ENCODE peak calls at places on chromosomes 12 and 14, in nine cellular contexts. Q is stomach; W is neural progenitor cell; G is prostate gland; R is naive thymus-derived CD4-positive, alpha-beta T cell; D is psoas muscle; X is transverse colon; T is neuronal stem cell; P is Karpas-422. V is an unnamed sample.
A peak's percentile ranks its signal among the peaks of the same experiment; 100 is the strongest.

GRCh38 chr12:47799357-47799955 is 20.2 kb downstream of the HDAC7 start:
- DNase-seq in T (no peak), Q (no peak), P (no peak), D (peak; percentile 79), X (no peak), G (no peak), W (peak; percentile 74), R (no peak), V (no peak)

GRCh38 chr12:130506844-130507243 is 169.2 kb downstream of the PIWIL1 start:
- DNase-seq in G (no peak), D (no peak), T (no peak), Q (no peak), P (peak; percentile 55), R (no peak), X (no peak), W (no peak), V (no peak)

GRCh38 chr14:100106661-100107112 is 41.5 kb downstream of the EVL start:
- DNase-seq in Q (no peak), D (no peak), T (no peak), W (no peak), G (no peak), X (no peak), R (no peak), P (no peak), V (no peak)

GRCh38 chr12:53053223-53054111 is 3.6 kb downstream of the TNS2 start:
- DNase-seq in D (no peak), X (peak; percentile 90), G (peak; percentile 84), T (no peak), W (peak; percentile 61), P (peak; percentile 67), Q (peak; percentile 84), R (peak; percentile 59), V (peak; percentile 86)

GRCh38 chr12:11704094-11704493 is 54.6 kb downstream of the ETV6 start:
- DNase-seq in W (no peak), T (no peak), X (no peak), P (no peak), Q (no peak), G (no peak), D (no peak), R (no peak), V (no peak)

GRCh38 chr12:73935817-73936216 is 601.8 kb upstream of the ATXN7L3B start:
- DNase-seq in G (no peak), Q (no peak), R (no peak), T (no peak), W (peak; percentile 25), X (no peak), D (no peak), P (no peak), V (no peak)

GRCh38 chr14:74638066-74638465 is 26.0 kb upstream of the LTBP2 start:
- DNase-seq in P (no peak), D (no peak), Q (no peak), X (no peak), G (no peak), T (no peak), R (no peak), W (no peak), V (no peak)

GRCh38 chr12:113273053-113273725 is 51.9 kb downstream of the TPCN1 start:
- DNase-seq in D (no peak), X (no peak), P (no peak), R (no peak), Q (no peak), W (no peak), T (no peak), G (no peak), V (peak; percentile 46)

GRCh38 chr14:105168979-105169507 is 467 bp upstream of the JAG2 start:
- DNase-seq in X (no peak), Q (no peak), T (peak; percentile 57), D (no peak), W (peak; percentile 76), R (peak; percentile 52), P (peak; percentile 59), G (no peak), V (no peak)

GRCh38 chr12:94418517-94418916 is 41.1 kb downstream of the CEP83 start:
- DNase-seq in X (no peak), G (no peak), D (no peak), Q (no peak), P (no peak), W (no peak), R (no peak), T (no peak), V (no peak)

GRCh38 chr12:47361389-47362031 is 281.8 kb upstream of the AMIGO2 start:
- DNase-seq in R (peak; percentile 50), T (no peak), Q (no peak), P (peak; percentile 64), G (no peak), D (no peak), X (peak; percentile 40), W (no peak), V (no peak)

GRCh38 chr12:32443491-32443890 is 44.1 kb downstream of the FGD4 start:
- DNase-seq in R (no peak), P (no peak), T (no peak), W (no peak), X (no peak), D (no peak), G (no peak), Q (no peak), V (no peak)

GRCh38 chr12:32435921-32436710 is 36.8 kb downstream of the FGD4 start:
- DNase-seq in P (no peak), G (no peak), W (no peak), T (no peak), R (no peak), D (no peak), Q (no peak), X (no peak), V (no peak)

GRCh38 chr12:32444895-32445294 is 45.5 kb downstream of the FGD4 start:
- DNase-seq in D (no peak), T (no peak), P (no peak), W (peak; percentile 29), Q (no peak), G (no peak), X (no peak), R (no peak), V (no peak)

GRCh38 chr12:32437095-32437515 is 37.7 kb downstream of the FGD4 start:
- DNase-seq in P (no peak), Q (no peak), R (no peak), W (no peak), T (no peak), D (no peak), X (no peak), G (no peak), V (no peak)

DNA sequence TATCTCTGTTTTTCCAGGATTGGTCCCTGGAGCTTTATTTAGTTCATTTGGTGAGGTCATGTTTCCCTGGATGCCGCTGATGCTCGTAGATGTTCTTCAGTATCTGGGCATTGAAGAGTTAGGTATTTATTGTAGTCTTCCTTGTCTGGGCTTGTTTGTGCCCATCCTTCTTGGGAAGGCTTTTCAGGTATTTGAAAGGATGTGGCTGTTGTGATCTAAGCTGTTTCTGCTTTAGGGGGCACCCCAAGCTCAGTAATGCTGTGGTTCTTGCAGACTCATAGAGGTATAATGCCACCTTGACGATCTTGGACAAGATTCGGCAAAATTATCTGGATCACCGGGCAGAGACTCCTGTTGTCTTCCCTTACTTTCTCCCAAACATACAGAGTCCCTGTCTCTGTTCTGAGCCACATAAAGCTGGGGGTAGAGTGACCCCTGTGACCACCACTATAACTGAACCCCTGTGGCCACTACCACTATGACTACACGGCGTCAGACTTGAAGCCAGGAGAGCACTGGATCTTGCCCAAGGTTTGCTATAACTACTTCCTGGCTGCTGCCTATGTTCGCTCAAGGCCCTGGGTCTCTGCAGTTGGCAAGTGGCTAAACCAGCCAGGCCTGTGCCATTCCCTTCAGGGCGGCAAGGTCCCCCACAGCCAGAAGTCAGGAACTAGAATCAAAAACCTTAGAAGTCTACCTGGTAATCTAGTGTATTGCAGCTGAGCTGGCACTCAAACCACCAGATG is 40.9 kb downstream of the FGD4 start:
- DNase-seq in T (no peak), R (no peak), Q (peak; percentile 40), X (no peak), G (no peak), D (no peak), W (no peak), P (no peak), V (no peak)
- H3K27ac ChIP-seq in T (no peak overlapping the region), R (no peak overlapping the region), Q (no peak overlapping the region), X (no peak overlapping the region), G (peak overlapping the region; percentile 20), D (no peak overlapping the region), W (no peak overlapping the region), P (no peak overlapping the region), V (no peak overlapping the region)

GRCh38 chr14:90507428-90507827 is 110.6 kb downstream of the CALM1 start:
- DNase-seq in X (no peak), D (no peak), G (no peak), R (no peak), W (no peak), T (no peak), P (no peak), Q (no peak), V (no peak)
- H3K27ac ChIP-seq in X (no peak overlapping the region), D (no peak overlapping the region), G (no peak overlapping the region), R (no peak overlapping the region), W (no peak overlapping the region), T (no peak overlapping the region), P (no peak overlapping the region), Q (no peak overlapping the region), V (no peak overlapping the region)

GRCh38 chr12:54991992-54992377 is 7.4 kb upstream of the TESPA1 start:
- DNase-seq in Q (no peak), T (no peak), W (no peak), R (no peak), D (no peak), X (no peak), G (no peak), P (peak; percentile 77), V (no peak)

GRCh38 chr12:54987611-54988231 is 3.2 kb upstream of the TESPA1 start:
- DNase-seq in P (no peak), D (no peak), W (no peak), Q (no peak), R (no peak), X (no peak), G (no peak), T (no peak), V (no peak)

GRCh38 chr12:54991161-54991991 is 6.8 kb upstream of the TESPA1 start:
- DNase-seq in P (peak; percentile 78), W (no peak), G (no peak), Q (no peak), D (no peak), X (no peak), T (no peak), R (peak; percentile 48), V (no peak)

GRCh38 chr12:54988402-54989054 is 4.0 kb upstream of the TESPA1 start:
- DNase-seq in D (peak; percentile 69), Q (peak; percentile 71), T (no peak), W (no peak), X (peak; percentile 59), P (peak; percentile 78), R (no peak), G (peak; percentile 15), V (peak; percentile 77)

DNA sequence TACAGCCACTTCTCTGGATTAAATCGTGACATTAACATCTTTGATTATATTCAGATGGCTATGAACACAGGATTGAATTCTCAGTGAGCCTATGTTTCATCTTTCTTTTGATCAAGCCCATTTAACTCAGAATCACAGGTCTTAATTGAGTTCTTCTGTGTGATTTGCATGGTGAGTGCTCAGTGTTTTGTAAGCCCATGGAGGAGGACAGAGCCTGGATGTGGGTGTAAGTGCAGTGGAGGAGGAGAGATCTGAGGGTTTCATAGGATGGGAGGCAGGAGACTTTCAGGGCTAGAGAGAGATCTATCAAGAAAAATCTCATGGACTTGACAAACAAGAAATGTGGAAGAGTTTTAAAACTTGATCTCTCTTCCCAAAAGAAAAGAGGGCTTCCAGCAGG is 5.3 kb upstream of the TESPA1 start:
- DNase-seq in Q (no peak), W (no peak), X (no peak), G (no peak), D (no peak), P (peak; percentile 56), R (no peak), T (no peak), V (no peak)
- H3K27ac ChIP-seq in Q (no peak overlapping the region), W (no peak overlapping the region), X (no peak overlapping the region), G (no peak overlapping the region), D (no peak overlapping the region), P (peak overlapping the region; percentile 93), R (peak overlapping the region; percentile 80), T (no peak overlapping the region), V (no peak overlapping the region)

GRCh38 chr14:34667007-34667406 is 37.1 kb upstream of the SNX6 start:
- DNase-seq in P (no peak), D (no peak), G (no peak), X (no peak), Q (no peak), R (no peak), W (no peak), T (no peak), V (no peak)
- H3K27ac ChIP-seq in P (no peak overlapping the region), D (no peak overlapping the region), G (no peak overlapping the region), X (peak overlapping the region; percentile 31), Q (no peak overlapping the region), R (no peak overlapping the region), W (no peak overlapping the region), T (no peak overlapping the region), V (no peak overlapping the region)

V was measured in upper lobe of right lung.